ENCODE peak calls at places on chromosome 16, in seven cellular contexts. One of them, this sample, is unnamed.

GRCh38 chr16:3578121-3578520 is 918 bp upstream of the NLRC3 start:
- DNase-seq in transverse colon: peak; percentile 14
- DNase-seq in endothelial cell: no peak
- DNase-seq in fibroblast of the aortic adventitia: no peak
- DNase-seq in adrenal gland: no peak
- DNase-seq in body of pancreas: no peak
- DNase-seq in cardiac muscle cell: no peak
- DNase-seq in this sample: no peak

GRCh38 chr16:84156342-84156784 is 11.3 kb downstream of the DNAAF1 start:
- DNase-seq in transverse colon: no peak
- DNase-seq in endothelial cell: no peak
- DNase-seq in fibroblast of the aortic adventitia: no peak
- DNase-seq in adrenal gland: no peak
- DNase-seq in body of pancreas: no peak
- DNase-seq in cardiac muscle cell: no peak
- DNase-seq in this sample: no peak

GRCh38 chr16:58515125-58515870 is at the start of gene SETD6:
- DNase-seq in transverse colon: peak; percentile 90
- DNase-seq in endothelial cell: peak; percentile 87
- DNase-seq in fibroblast of the aortic adventitia: peak; percentile 86
- DNase-seq in adrenal gland: peak; percentile 91
- DNase-seq in body of pancreas: peak; percentile 90
- DNase-seq in cardiac muscle cell: peak; percentile 92
- DNase-seq in this sample: peak; percentile 89

GRCh38 chr16:2598133-2598641 is 60.4 kb downstream of the PDPK1 start:
- DNase-seq in transverse colon: no peak
- DNase-seq in endothelial cell: no peak
- DNase-seq in fibroblast of the aortic adventitia: no peak
- DNase-seq in adrenal gland: no peak
- DNase-seq in body of pancreas: no peak
- DNase-seq in cardiac muscle cell: no peak
- DNase-seq in this sample: no peak

GRCh38 chr16:29862383-29862883 is 593 bp downstream of the CDIPT start:
- DNase-seq in transverse colon: peak; percentile 41
- DNase-seq in endothelial cell: peak; percentile 21
- DNase-seq in fibroblast of the aortic adventitia: peak; percentile 27
- DNase-seq in adrenal gland: no peak
- DNase-seq in body of pancreas: no peak
- DNase-seq in cardiac muscle cell: peak; percentile 27
- DNase-seq in this sample: no peak

GRCh38 chr16:68605746-68606145 is 39.4 kb upstream of the CDH3 start:
- DNase-seq in transverse colon: no peak
- DNase-seq in endothelial cell: no peak
- DNase-seq in fibroblast of the aortic adventitia: no peak
- DNase-seq in adrenal gland: no peak
- DNase-seq in body of pancreas: no peak
- DNase-seq in cardiac muscle cell: no peak
- DNase-seq in this sample: no peak

GRCh38 chr16:69848635-69849545 is 86.8 kb downstream of the WWP2 start:
- DNase-seq in transverse colon: peak; percentile 88
- DNase-seq in endothelial cell: peak; percentile 43
- DNase-seq in fibroblast of the aortic adventitia: peak; percentile 96
- DNase-seq in adrenal gland: peak; percentile 96
- DNase-seq in body of pancreas: peak; percentile 88
- DNase-seq in cardiac muscle cell: peak; percentile 91
- DNase-seq in this sample: peak; percentile 92

GRCh38 chr16:154223-155030 is 2.0 kb downstream of the HBZ start:
- DNase-seq in transverse colon: peak; percentile 27
- DNase-seq in endothelial cell: no peak
- DNase-seq in fibroblast of the aortic adventitia: no peak
- DNase-seq in adrenal gland: no peak
- DNase-seq in body of pancreas: no peak
- DNase-seq in cardiac muscle cell: peak; percentile 35
- DNase-seq in this sample: peak; percentile 31

GRCh38 chr16:79217375-79218011 is 383.0 kb downstream of the MAF start:
- DNase-seq in transverse colon: no peak
- DNase-seq in endothelial cell: no peak
- DNase-seq in fibroblast of the aortic adventitia: no peak
- DNase-seq in adrenal gland: peak; percentile 13
- DNase-seq in body of pancreas: no peak
- DNase-seq in cardiac muscle cell: no peak
- DNase-seq in this sample: no peak

GRCh38 chr16:79476580-79476979 is 124.0 kb downstream of the MAF start:
- DNase-seq in transverse colon: no peak
- DNase-seq in endothelial cell: no peak
- DNase-seq in fibroblast of the aortic adventitia: no peak
- DNase-seq in adrenal gland: no peak
- DNase-seq in body of pancreas: no peak
- DNase-seq in cardiac muscle cell: no peak
- DNase-seq in this sample: no peak

GRCh38 chr16:78738557-78738956 is 639.1 kb downstream of the WWOX start:
- DNase-seq in transverse colon: no peak
- DNase-seq in endothelial cell: no peak
- DNase-seq in fibroblast of the aortic adventitia: no peak
- DNase-seq in adrenal gland: no peak
- DNase-seq in body of pancreas: no peak
- DNase-seq in cardiac muscle cell: no peak
- DNase-seq in this sample: no peak

GRCh38 chr16:10597184-10597583 is 16.8 kb upstream of the EMP2 start:
- DNase-seq in transverse colon: no peak
- DNase-seq in endothelial cell: no peak
- DNase-seq in fibroblast of the aortic adventitia: no peak
- DNase-seq in adrenal gland: no peak
- DNase-seq in body of pancreas: no peak
- DNase-seq in cardiac muscle cell: no peak
- DNase-seq in this sample: no peak

GRCh38 chr16:27991876-27992275 is 71.6 kb downstream of the GSG1L start:
- DNase-seq in transverse colon: no peak
- DNase-seq in endothelial cell: no peak
- DNase-seq in fibroblast of the aortic adventitia: no peak
- DNase-seq in adrenal gland: no peak
- DNase-seq in body of pancreas: no peak
- DNase-seq in cardiac muscle cell: no peak
- DNase-seq in this sample: no peak

GRCh38 chr16:59729613-59730012 is 995.5 kb upstream of the GOT2 start:
- DNase-seq in transverse colon: no peak
- DNase-seq in endothelial cell: no peak
- DNase-seq in fibroblast of the aortic adventitia: no peak
- DNase-seq in adrenal gland: no peak
- DNase-seq in body of pancreas: no peak
- DNase-seq in cardiac muscle cell: no peak
- DNase-seq in this sample: no peak

GRCh38 chr16:47584464-47585225 is 123.5 kb downstream of the PHKB start:
- DNase-seq in transverse colon: no peak
- DNase-seq in endothelial cell: no peak
- DNase-seq in fibroblast of the aortic adventitia: no peak
- DNase-seq in adrenal gland: no peak
- DNase-seq in body of pancreas: no peak
- DNase-seq in cardiac muscle cell: no peak
- DNase-seq in this sample: no peak

GRCh38 chr16:24721830-24722238 is 7.6 kb upstream of the TNRC6A start:
- DNase-seq in transverse colon: no peak
- DNase-seq in endothelial cell: no peak
- DNase-seq in fibroblast of the aortic adventitia: no peak
- DNase-seq in adrenal gland: no peak
- DNase-seq in body of pancreas: no peak
- DNase-seq in cardiac muscle cell: no peak
- DNase-seq in this sample: no peak

GRCh38 chr16:69408451-69408850 is 16.0 kb upstream of the CYB5B start:
- DNase-seq in transverse colon: peak; percentile 81
- DNase-seq in endothelial cell: no peak
- DNase-seq in fibroblast of the aortic adventitia: no peak
- DNase-seq in adrenal gland: no peak
- DNase-seq in body of pancreas: no peak
- DNase-seq in cardiac muscle cell: no peak
- DNase-seq in this sample: no peak

DNA sequence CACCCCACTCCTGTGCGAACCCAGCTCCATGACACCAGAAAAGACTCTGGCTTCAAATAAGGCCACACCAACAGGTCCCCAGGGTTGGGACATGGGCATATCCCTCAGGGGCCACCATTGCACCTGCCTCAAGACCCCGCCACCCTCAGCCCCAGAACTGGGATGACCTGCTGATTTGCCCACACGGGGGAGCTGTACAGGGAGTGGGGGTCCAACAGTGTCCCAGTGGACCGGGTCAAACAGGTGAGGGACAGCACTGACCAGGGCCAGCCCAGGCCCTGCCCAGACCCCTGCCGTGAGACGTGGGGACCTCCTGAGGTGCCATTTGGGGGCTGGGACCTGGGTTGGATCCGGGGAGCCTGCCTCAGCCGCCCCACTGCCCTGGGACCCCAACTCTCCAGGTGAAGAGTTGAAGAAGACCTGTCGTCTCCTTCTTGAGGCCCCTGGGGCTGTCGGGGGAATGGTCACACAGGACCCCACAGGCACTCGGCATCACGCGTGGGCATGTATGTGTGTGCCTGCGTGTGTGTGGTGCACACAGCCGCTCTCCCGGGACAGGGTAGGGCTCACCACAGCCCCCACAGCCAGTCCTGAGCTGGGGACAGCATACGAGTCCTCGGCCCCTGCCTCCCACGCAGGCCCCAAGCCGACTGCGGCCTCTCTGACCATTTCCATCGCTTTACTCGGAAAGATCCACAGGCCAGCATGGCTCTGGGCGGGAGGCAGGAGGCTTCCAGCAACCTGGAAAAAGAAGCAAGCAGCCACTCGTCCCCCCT is 34.2 kb upstream of the ZNF469 start:
- DNase-seq in transverse colon: no peak
- DNase-seq in endothelial cell: no peak
- DNase-seq in fibroblast of the aortic adventitia: no peak
- DNase-seq in adrenal gland: no peak
- DNase-seq in body of pancreas: no peak
- DNase-seq in cardiac muscle cell: no peak
- DNase-seq in this sample: no peak
- TF ChIP-seq CTCF in transverse colon: no peak
- TF ChIP-seq CTCF in endothelial cell: no peak
- TF ChIP-seq CTCF in fibroblast of the aortic adventitia: no peak
- TF ChIP-seq CTCF in adrenal gland: no peak
- TF ChIP-seq CTCF in body of pancreas: no peak
- TF ChIP-seq CTCF in cardiac muscle cell: no peak
- TF ChIP-seq CTCF in this sample: no peak

DNA sequence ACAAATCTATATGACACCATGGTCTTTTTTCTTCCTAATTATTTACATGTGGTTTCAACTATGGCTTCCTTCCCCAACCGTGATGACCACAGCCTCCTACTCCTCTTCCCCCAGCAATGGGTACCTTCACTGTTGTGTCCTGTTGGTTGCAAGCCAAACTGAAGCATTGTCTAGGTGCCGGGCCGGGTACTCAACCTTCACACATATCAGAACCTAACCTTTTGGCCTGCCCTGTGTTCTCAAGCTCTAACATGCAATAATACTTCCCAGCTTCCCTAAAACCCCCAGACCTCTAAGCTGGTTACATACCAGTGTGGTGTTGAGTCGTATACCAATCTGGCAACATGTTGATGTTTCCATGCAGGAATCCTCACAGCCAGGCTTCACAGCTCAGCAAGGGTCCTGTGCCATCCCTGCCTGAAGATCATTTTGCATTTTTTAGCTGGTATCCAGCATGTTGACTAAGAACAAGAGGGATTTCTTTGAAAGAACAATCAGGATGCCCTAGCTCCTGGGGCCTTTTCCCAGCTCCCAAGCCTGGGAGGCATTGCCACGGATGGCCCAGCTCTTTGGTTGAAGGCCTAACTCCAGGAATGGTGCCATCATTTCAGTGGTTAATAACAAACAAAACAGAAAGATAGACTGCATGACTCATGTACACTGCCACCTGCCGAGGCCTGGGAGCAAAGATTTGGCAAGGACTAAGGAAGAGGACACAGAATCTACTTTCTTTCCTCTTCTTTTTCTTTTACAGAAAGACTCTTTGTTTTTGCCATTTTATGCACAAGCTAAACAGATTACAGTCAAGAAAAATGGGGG is 373.7 kb upstream of the SALL1 start:
- DNase-seq in transverse colon: no peak
- DNase-seq in endothelial cell: no peak
- DNase-seq in fibroblast of the aortic adventitia: peak; percentile 59
- DNase-seq in adrenal gland: no peak
- DNase-seq in body of pancreas: peak; percentile 36
- DNase-seq in cardiac muscle cell: peak; percentile 55
- DNase-seq in this sample: peak; percentile 85
- TF ChIP-seq CTCF in transverse colon: no peak
- TF ChIP-seq CTCF in endothelial cell: no peak
- TF ChIP-seq CTCF in fibroblast of the aortic adventitia: peak; percentile 10
- TF ChIP-seq CTCF in adrenal gland: no peak
- TF ChIP-seq CTCF in body of pancreas: peak; percentile 9
- TF ChIP-seq CTCF in cardiac muscle cell: peak; percentile 8
- TF ChIP-seq CTCF in this sample: peak; percentile 36

GRCh38 chr16:85187886-85188285 is 75.6 kb upstream of the CIBAR2 start:
- DNase-seq in transverse colon: no peak
- DNase-seq in endothelial cell: no peak
- DNase-seq in fibroblast of the aortic adventitia: no peak
- DNase-seq in adrenal gland: no peak
- DNase-seq in body of pancreas: no peak
- DNase-seq in cardiac muscle cell: no peak
- DNase-seq in this sample: no peak

GRCh38 chr16:85188822-85189672 is 76.8 kb upstream of the CIBAR2 start:
- DNase-seq in transverse colon: no peak
- DNase-seq in endothelial cell: no peak
- DNase-seq in fibroblast of the aortic adventitia: peak; percentile 73
- DNase-seq in adrenal gland: no peak
- DNase-seq in body of pancreas: no peak
- DNase-seq in cardiac muscle cell: peak; percentile 44
- DNase-seq in this sample: no peak

GRCh38 chr16:85185701-85186100 is 73.4 kb upstream of the CIBAR2 start:
- DNase-seq in transverse colon: no peak
- DNase-seq in endothelial cell: no peak
- DNase-seq in fibroblast of the aortic adventitia: no peak
- DNase-seq in adrenal gland: no peak
- DNase-seq in body of pancreas: no peak
- DNase-seq in cardiac muscle cell: no peak
- DNase-seq in this sample: no peak

GRCh38 chr16:85187002-85187401 is 74.7 kb upstream of the CIBAR2 start:
- DNase-seq in transverse colon: no peak
- DNase-seq in endothelial cell: no peak
- DNase-seq in fibroblast of the aortic adventitia: peak; percentile 44
- DNase-seq in adrenal gland: peak; percentile 87
- DNase-seq in body of pancreas: no peak
- DNase-seq in cardiac muscle cell: no peak
- DNase-seq in this sample: peak; percentile 55

DNA sequence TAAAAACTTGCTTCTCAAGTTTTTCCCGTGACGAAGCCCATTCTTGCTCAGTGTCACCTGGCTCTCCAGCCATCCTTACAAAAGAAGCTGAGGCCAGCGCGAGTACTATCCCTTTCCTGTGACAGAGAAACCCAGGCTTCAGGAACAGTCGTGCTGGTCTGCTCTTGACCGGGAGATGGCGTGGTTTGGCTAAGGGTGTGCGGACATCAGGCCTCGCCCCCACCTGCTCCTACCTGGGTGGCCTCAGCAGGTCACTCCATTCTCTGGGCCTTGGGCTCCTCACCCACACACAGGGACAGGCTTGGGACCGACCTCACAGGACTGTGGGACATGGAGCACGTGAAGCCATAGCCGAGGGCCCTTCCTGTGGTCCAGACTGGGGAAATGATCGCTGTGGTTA is 75.2 kb upstream of the CIBAR2 start:
- DNase-seq in transverse colon: no peak
- DNase-seq in endothelial cell: no peak
- DNase-seq in fibroblast of the aortic adventitia: no peak
- DNase-seq in adrenal gland: no peak
- DNase-seq in body of pancreas: no peak
- DNase-seq in cardiac muscle cell: no peak
- DNase-seq in this sample: no peak
- TF ChIP-seq CTCF in transverse colon: no peak
- TF ChIP-seq CTCF in endothelial cell: no peak
- TF ChIP-seq CTCF in fibroblast of the aortic adventitia: no peak
- TF ChIP-seq CTCF in adrenal gland: no peak
- TF ChIP-seq CTCF in body of pancreas: no peak
- TF ChIP-seq CTCF in cardiac muscle cell: no peak
- TF ChIP-seq CTCF in this sample: no peak

GRCh38 chr16:8905795-8906591 is 23.8 kb downstream of the LITAFD start:
- DNase-seq in transverse colon: no peak
- DNase-seq in endothelial cell: no peak
- DNase-seq in fibroblast of the aortic adventitia: no peak
- DNase-seq in adrenal gland: no peak
- DNase-seq in body of pancreas: no peak
- DNase-seq in cardiac muscle cell: no peak
- DNase-seq in this sample: no peak
- TF ChIP-seq CTCF in transverse colon: no peak
- TF ChIP-seq CTCF in endothelial cell: peak; percentile 44
- TF ChIP-seq CTCF in fibroblast of the aortic adventitia: peak; percentile 39
- TF ChIP-seq CTCF in adrenal gland: no peak
- TF ChIP-seq CTCF in body of pancreas: no peak
- TF ChIP-seq CTCF in cardiac muscle cell: peak; percentile 31
- TF ChIP-seq CTCF in this sample: peak; percentile 43